ENCODE peak calls at places on chromosome 9, in ten cellular contexts. D is thyroid gland, J is body of pancreas, T is gastrocnemius medialis, H is adrenal gland, O is esophagus squamous epithelium, C is GM12891, A is heart left ventricle, V is spleen, I is lower leg skin. N is an unnamed sample.
A peak's percentile ranks its signal among the peaks of the same experiment; 100 is the strongest.

GRCh38 chr9:84670106-84670800 is 724 bp downstream of the NTRK2 start:
- DNase-seq in H (no peak), D (peak; percentile 55), O (no peak), A (peak; percentile 6), I (peak; percentile 87), C (no peak), J (peak; percentile 27), T (no peak), V (peak; percentile 72), N (peak; percentile 2)

GRCh38 chr9:119003218-119003617 is 366.0 kb downstream of the BRINP1 start:
- DNase-seq in J (no peak), D (no peak), H (no peak), T (no peak), O (no peak), I (no peak), C (no peak), A (no peak), V (no peak), N (no peak)

GRCh38 chr9:21585756-21586752 is 103.9 kb upstream of the IFNE start:
- DNase-seq in O (no peak), C (no peak), I (no peak), V (no peak), T (no peak), D (no peak), H (no peak), J (no peak), A (no peak), N (no peak)

GRCh38 chr9:70614786-70615565 is 200.5 kb upstream of the KLF9 start:
- DNase-seq in I (no peak), V (no peak), J (no peak), D (no peak), H (no peak), A (peak; percentile 42), O (no peak), T (peak; percentile 71), C (no peak), N (no peak)

GRCh38 chr9:7640205-7640604 is 159.4 kb downstream of the DMAC1 start:
- DNase-seq in T (no peak), V (no peak), J (no peak), A (no peak), H (no peak), C (no peak), D (no peak), I (no peak), O (no peak), N (no peak)

GRCh38 chr9:11319477-11320060 is 706.8 kb upstream of the PTPRD start:
- DNase-seq in O (no peak), A (no peak), V (no peak), H (no peak), I (no peak), T (no peak), J (peak; percentile 26), D (no peak), C (no peak), N (no peak)

GRCh38 chr9:16705121-16705604 is 165.3 kb downstream of the BNC2 start:
- DNase-seq in T (peak; percentile 70), D (peak; percentile 99), V (no peak), J (peak; percentile 44), C (no peak), H (peak; percentile 89), A (peak; percentile 86), I (peak; percentile 93), O (no peak), N (no peak)

GRCh38 chr9:137582286-137582860 is 3.6 kb upstream of the DPH7 start:
- DNase-seq in V (no peak), O (no peak), D (no peak), A (no peak), H (no peak), I (no peak), J (peak; percentile 48), C (no peak), T (peak; percentile 61), N (peak; percentile 45)

GRCh38 chr9:4661165-4662095 is 664 bp upstream of the PLPP6 start:
- DNase-seq in H (no peak), J (no peak), V (no peak), A (no peak), T (no peak), I (no peak), D (no peak), C (no peak), O (no peak), N (no peak)

GRCh38 chr9:4663956-4664355 is 1.9 kb downstream of the PLPP6 start:
- DNase-seq in O (no peak), D (no peak), J (no peak), T (no peak), I (no peak), C (no peak), V (no peak), A (no peak), H (no peak), N (no peak)

GRCh38 chr9:4665357-4665756 is 923 bp downstream of the SPATA6L start:
- DNase-seq in D (no peak), O (no peak), I (no peak), C (no peak), J (no peak), H (no peak), T (no peak), A (no peak), V (no peak), N (no peak)

GRCh38 chr9:4662989-4663792 is 1.1 kb downstream of the PLPP6 start:
- DNase-seq in J (peak; percentile 42), A (no peak), O (no peak), H (peak; percentile 57), C (no peak), V (no peak), D (no peak), T (no peak), I (peak; percentile 88), N (peak; percentile 25)

DNA sequence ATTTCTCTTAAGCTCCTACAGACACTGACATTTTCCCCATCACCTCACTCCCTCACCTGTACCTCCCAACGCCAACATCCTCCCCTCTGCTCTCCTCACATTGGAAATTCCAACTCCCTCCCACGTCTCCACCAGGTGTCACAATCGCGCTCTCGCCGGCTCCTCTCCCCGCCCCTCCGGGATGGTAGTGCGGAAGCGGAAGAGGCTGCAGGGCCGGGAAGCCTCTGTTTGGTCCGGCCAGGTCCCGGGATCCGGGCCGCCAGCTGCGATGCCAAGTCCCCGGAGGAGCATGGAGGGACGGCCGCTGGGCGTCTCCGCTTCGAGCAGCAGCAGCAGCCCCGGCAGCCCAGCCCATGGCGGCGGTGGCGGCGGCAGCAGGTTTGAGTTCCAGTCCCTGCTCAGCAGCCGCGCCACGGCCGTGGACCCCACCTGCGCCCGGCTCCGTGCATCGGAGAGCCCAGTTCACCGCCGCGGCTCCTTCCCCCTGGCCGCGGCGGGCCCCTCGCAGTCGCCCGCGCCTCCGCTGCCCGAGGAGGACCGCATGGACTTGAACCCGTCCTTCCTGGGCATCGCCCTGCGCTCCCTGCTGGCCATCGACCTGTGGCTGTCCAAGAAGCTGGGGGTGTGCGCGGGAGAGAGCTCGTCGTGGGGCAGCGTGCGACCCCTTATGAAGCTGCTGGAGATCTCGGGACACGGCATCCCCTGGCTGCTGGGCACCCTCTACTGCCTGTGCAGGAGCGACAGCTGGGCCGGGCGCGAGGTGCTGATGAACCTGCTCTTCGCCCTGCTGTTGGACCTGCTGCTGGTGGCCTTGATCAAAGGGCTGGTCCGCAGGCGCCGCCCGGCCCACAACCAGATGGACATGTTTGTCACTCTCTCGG is at the start of gene PLPP6:
- DNase-seq in V (peak; percentile 96), J (peak; percentile 92), D (peak; percentile 94), T (peak; percentile 84), O (peak; percentile 31), H (peak; percentile 94), I (peak; percentile 97), C (peak; percentile 66), A (peak; percentile 88), N (peak; percentile 78)
- TF ChIP-seq POLR2A in V (no peak), J (peak; percentile 94), D (no peak), T (peak; percentile 51), O (no peak), H (peak; percentile 61), I (no peak), C (peak; percentile 61), A (peak; percentile 74), N (peak; percentile 72)

DNA sequence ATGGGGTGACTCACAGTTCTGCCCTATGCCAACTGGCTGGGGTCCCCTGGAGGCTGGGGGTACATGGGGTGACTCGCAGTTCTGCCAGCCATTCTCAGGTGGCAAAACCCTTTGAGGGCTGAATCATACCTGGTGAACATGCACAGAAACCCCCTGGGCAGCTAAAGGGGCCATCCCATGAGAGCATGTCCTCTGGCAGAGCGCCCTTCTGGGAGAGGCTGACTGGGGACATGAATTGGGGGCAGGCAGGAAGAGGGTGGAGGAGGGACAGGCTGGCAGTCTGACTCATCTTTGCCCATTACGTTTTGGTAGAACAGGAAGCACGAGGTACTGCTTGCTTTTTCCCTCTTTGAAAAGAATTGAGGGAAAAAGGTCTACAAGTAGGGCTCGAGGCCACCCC is 16.7 kb downstream of the TRAF1 start:
- DNase-seq in T (no peak), C (no peak), I (peak; percentile 78), J (no peak), V (no peak), D (no peak), O (no peak), H (no peak), A (no peak), N (no peak)
- TF ChIP-seq POLR2A in T (no peak), C (no peak), I (no peak), J (no peak), V (no peak), D (no peak), O (no peak), H (no peak), A (no peak), N (no peak)

GRCh38 chr9:4739587-4740372 is 1.2 kb downstream of the AK3 start:
- DNase-seq in J (peak; percentile 55), C (no peak), H (peak; percentile 70), T (peak; percentile 72), O (no peak), D (no peak), A (no peak), V (no peak), I (no peak), N (no peak)

GRCh38 chr9:4740373-4740622 is 704 bp downstream of the AK3 start:
- DNase-seq in J (no peak), H (no peak), O (no peak), T (no peak), C (no peak), A (no peak), V (no peak), I (no peak), D (no peak), N (no peak)

GRCh38 chr9:4742246-4742645 is 1.2 kb upstream of the AK3 start:
- DNase-seq in H (no peak), I (no peak), O (no peak), V (no peak), J (no peak), T (no peak), C (no peak), A (no peak), D (no peak), N (no peak)

GRCh38 chr9:4740623-4741364 is at the start of gene AK3:
- DNase-seq in C (peak; percentile 94), O (peak; percentile 43), H (peak; percentile 92), T (peak; percentile 77), V (peak; percentile 98), I (peak; percentile 97), A (peak; percentile 91), D (peak; percentile 91), J (peak; percentile 91), N (peak; percentile 91)

DNA sequence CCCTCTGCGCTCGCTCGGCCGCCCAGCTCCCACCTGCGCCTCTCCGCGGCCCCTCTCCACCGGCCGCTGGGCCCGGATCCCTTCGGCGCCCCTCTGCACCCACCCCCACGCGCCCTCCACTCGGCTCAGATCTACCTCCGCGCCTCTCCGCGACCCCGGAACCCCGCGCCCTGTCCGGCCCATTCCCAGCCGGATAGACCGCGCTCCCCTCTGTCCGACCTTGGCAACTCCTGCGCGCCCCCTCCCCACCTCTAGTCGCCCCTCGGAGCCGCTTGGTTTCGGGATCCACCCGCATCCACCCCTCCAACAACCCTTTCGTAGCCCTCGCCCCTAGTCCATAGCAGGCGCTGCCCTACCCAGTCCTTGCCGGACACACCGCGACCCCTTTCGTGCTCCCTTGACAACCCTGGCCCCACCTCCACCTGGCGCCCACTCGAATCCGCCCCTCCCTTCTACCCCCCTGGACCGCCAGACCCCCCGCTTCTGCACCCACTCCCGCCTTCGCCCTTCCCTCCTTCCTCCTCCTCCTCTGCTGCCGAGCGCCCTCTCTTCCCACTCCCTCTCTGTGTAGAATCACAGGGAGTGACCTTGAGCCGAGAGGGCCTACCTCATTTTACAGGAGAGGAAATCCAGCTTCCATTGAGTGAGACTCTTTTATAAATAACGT is 496 bp upstream of the AK3 start:
- DNase-seq in I (peak; percentile 88), J (peak; percentile 66), H (peak; percentile 75), C (no peak), O (no peak), T (peak; percentile 25), V (no peak), A (peak; percentile 40), D (peak; percentile 45), N (peak; percentile 59)
- TF ChIP-seq POLR2A in I (no peak), J (peak; percentile 69), H (peak; percentile 49), C (no peak), O (no peak), T (peak; percentile 42), V (no peak), A (no peak), D (no peak), N (no peak)

GRCh38 chr9:121075251-121076036 is 689 bp downstream of the CNTRL start:
- DNase-seq in J (no peak), C (no peak), I (no peak), T (no peak), V (no peak), A (no peak), D (no peak), H (no peak), O (no peak), N (peak; percentile 76)
- TF ChIP-seq POLR2A in J (no peak), C (no peak), I (no peak), T (no peak), V (no peak), A (no peak), D (no peak), H (no peak), O (no peak), N (no peak)